ENCODE peak calls at places on chromosome 10, in ten cellular contexts. Z, Y, V, S, K, X, T, B, W and R are unnamed samples.

GRCh38 chr10:130812381-130813148 is 499.0 kb downstream of the TCERG1L start:
- DNase-seq in Z (no peak), Y (peak; percentile 60), V (no peak), S (no peak), K (no peak), X (no peak), T (no peak), B (no peak), W (no peak), R (no peak)

GRCh38 chr10:78549536-78549935 is 515.9 kb downstream of the RPS24 start:
- DNase-seq in Z (no peak), Y (peak; percentile 2), V (no peak), S (no peak), K (no peak), X (no peak), T (no peak), B (no peak), W (no peak), R (no peak)

GRCh38 chr10:63664341-63664885 is 143.2 kb downstream of the REEP3 start:
- DNase-seq in Z (no peak), Y (no peak), V (no peak), S (no peak), K (no peak), X (no peak), T (no peak), B (no peak), W (no peak), R (no peak)

GRCh38 chr10:52645435-52645776 is 127.2 kb downstream of the MBL2 start:
- DNase-seq in Z (no peak), Y (no peak), V (no peak), S (peak; percentile 13), K (no peak), X (no peak), T (no peak), B (no peak), W (no peak), R (no peak)

GRCh38 chr10:119588071-119588470 is 8.7 kb downstream of the TIAL1 start:
- DNase-seq in Z (no peak), Y (no peak), V (no peak), S (no peak), K (no peak), X (no peak), T (no peak), B (no peak), W (no peak), R (no peak)

GRCh38 chr10:35153723-35154122 is 27.1 kb downstream of the CREM start:
- DNase-seq in Z (no peak), Y (no peak), V (no peak), S (no peak), K (no peak), X (no peak), T (no peak), B (no peak), W (no peak), R (no peak)

GRCh38 chr10:72503241-72503640 is 122.6 kb downstream of the MICU1 start:
- DNase-seq in Z (no peak), Y (no peak), V (no peak), S (no peak), K (no peak), X (peak; percentile 88), T (no peak), B (no peak), W (no peak), R (no peak)

GRCh38 chr10:94293344-94293743 is 69.4 kb downstream of the NOC3L start:
- DNase-seq in Z (no peak), Y (no peak), V (no peak), S (peak; percentile 44), K (no peak), X (no peak), T (no peak), B (no peak), W (no peak), R (no peak)

GRCh38 chr10:34438741-34439140 is 376.4 kb downstream of the PARD3 start:
- DNase-seq in Z (no peak), Y (no peak), V (no peak), S (no peak), K (no peak), X (no peak), T (no peak), B (no peak), W (no peak), R (no peak)

GRCh38 chr10:31134303-31134928 is 102.8 kb upstream of the ZNF438 start:
- DNase-seq in Z (no peak), Y (no peak), V (peak; percentile 19), S (peak; percentile 79), K (no peak), X (no peak), T (no peak), B (no peak), W (peak; percentile 57), R (no peak)

GRCh38 chr10:110304394-110304779 is 333 bp downstream of the SMNDC1 start:
- DNase-seq in Z (no peak), Y (no peak), V (no peak), S (no peak), K (no peak), X (no peak), T (peak; percentile 53), B (peak; percentile 93), W (no peak), R (no peak)

GRCh38 chr10:62441953-62442352 is 67.8 kb downstream of the ZNF365 start:
- DNase-seq in Z (no peak), Y (no peak), V (no peak), S (no peak), K (no peak), X (no peak), T (no peak), B (no peak), W (no peak), R (no peak)

GRCh38 chr10:66215005-66215404 is 710.8 kb upstream of the LRRTM3 start:
- DNase-seq in Z (no peak), Y (no peak), V (no peak), S (no peak), K (peak; percentile 1), X (no peak), T (no peak), B (no peak), W (peak; percentile 33), R (no peak)

GRCh38 chr10:80552151-80552646 is 14.5 kb downstream of the SH2D4B start:
- DNase-seq in Z (no peak), Y (peak; percentile 54), V (peak; percentile 66), S (peak; percentile 26), K (no peak), X (no peak), T (no peak), B (no peak), W (peak; percentile 23), R (peak; percentile 62)

GRCh38 chr10:106189254-106189653 is 975.3 kb downstream of the SORCS1 start:
- DNase-seq in Z (no peak), Y (no peak), V (no peak), S (no peak), K (peak; percentile 20), X (no peak), T (no peak), B (no peak), W (peak; percentile 87), R (peak; percentile 26)

GRCh38 chr10:43131256-43131655 is 7.0 kb upstream of the CSGALNACT2 start:
- DNase-seq in Z (no peak), Y (no peak), V (no peak), S (no peak), K (no peak), X (no peak), T (no peak), B (no peak), W (no peak), R (no peak)

GRCh38 chr10:72886596-72887522 is 6.7 kb upstream of the OIT3 start:
- DNase-seq in Z (no peak), Y (no peak), V (no peak), S (peak; percentile 93), K (no peak), X (peak; percentile 19), T (no peak), B (no peak), W (peak; percentile 78), R (no peak)

GRCh38 chr10:98815039-98815660 is 368.4 kb upstream of the HPS1 start:
- DNase-seq in Z (no peak), Y (no peak), V (no peak), S (no peak), K (no peak), X (no peak), T (no peak), B (no peak), W (peak; percentile 56), R (no peak)

GRCh38 chr10:94035982-94036663 is 42.4 kb downstream of the PLCE1 start:
- DNase-seq in Z (no peak), Y (no peak), V (no peak), S (no peak), K (no peak), X (no peak), T (no peak), B (no peak), W (no peak), R (no peak)

GRCh38 chr10:124106241-124106905 is 13.0 kb upstream of the CHST15 start:
- DNase-seq in Z (peak; percentile 48), Y (no peak), V (peak; percentile 71), S (peak; percentile 97), K (no peak), X (no peak), T (peak; percentile 84), B (no peak), W (no peak), R (peak; percentile 77)
- TF ChIP-seq POLR2AphosphoS5 in Z (peak; percentile 38), Y (no peak), V (peak; percentile 57), S (no peak), K (no peak), X (no peak), T (no peak), B (no peak), W (no peak), R (peak; percentile 48)

DNA sequence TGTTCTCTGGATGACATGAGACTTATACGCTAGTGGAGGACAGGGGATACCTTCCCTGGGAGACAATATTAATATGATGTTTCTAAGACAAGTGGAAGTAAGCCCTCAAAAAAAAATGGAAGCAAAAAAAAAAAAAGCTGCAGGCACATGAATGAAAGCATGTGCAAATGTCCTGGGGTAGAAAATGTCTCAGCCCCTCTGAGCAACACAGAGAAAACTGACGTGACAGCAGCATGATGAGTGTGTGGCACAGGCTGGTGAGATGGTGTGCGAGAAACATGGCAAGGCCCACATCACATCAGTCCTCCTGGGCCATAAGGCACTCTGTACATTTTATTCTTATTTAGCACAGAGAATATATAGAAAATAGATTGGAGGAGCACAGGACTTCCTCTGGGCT is 254.7 kb upstream of the PFKP start:
- DNase-seq in Z (no peak), Y (no peak), V (no peak), S (no peak), K (no peak), X (no peak), T (no peak), B (no peak), W (no peak), R (no peak)
- H3K4me3 ChIP-seq in Z (no peak overlapping the region), Y (no peak overlapping the region), V (no peak overlapping the region), S (no peak overlapping the region), K (no peak overlapping the region), X (no peak overlapping the region), T (no peak overlapping the region), B (no peak overlapping the region), W (no peak overlapping the region), R (no peak overlapping the region)

GRCh38 chr10:69281507-69282413 is 3.5 kb downstream of the HK1 start:
- DNase-seq in Z (no peak), Y (no peak), V (no peak), S (no peak), K (no peak), X (no peak), T (no peak), B (no peak), W (no peak), R (no peak)
- TF ChIP-seq POLR2AphosphoS5 in Z (no peak), Y (no peak), V (no peak), S (no peak), K (no peak), X (no peak), T (no peak), B (no peak), W (no peak), R (no peak)

GRCh38 chr10:92847185-92847864 is 995 bp upstream of the EXOC6 start:
- DNase-seq in Z (no peak), Y (no peak), V (no peak), S (no peak), K (no peak), X (peak; percentile 59), T (no peak), B (no peak), W (no peak), R (no peak)
- H3K4me3 ChIP-seq in Z (no peak overlapping the region), Y (no peak overlapping the region), V (no peak overlapping the region), S (no peak overlapping the region), K (no peak overlapping the region), X (peak overlapping the region; percentile 72), T (peak overlapping the region; percentile 93), B (no peak overlapping the region), W (no peak overlapping the region), R (no peak overlapping the region)